ENCODE peak calls at places on chromosomes 5 and 9, in five cellular contexts. B is left lung; A is HepG2; G is IMR-90; C is CD4-positive, CD25-positive, alpha-beta regulatory T cell. T is an unnamed sample. For H3K9me3, the result is how much of the 10 kb centered on the place peaks cover.

GRCh38 chr5:114223866-114224265 is 138.0 kb upstream of the KCNN2 start:
- DNase-seq in B (no peak), G (no peak), C (peak), A (peak), T (no peak)

GRCh38 chr5:132419517-132420468 is 50.3 kb downstream of the SLC22A5 start:
- DNase-seq in C (peak), A (peak), G (peak), B (peak), T (peak)

GRCh38 chr9:18928711-18929110 is 104.3 kb downstream of the SAXO1 start:
- DNase-seq in A (no peak), C (no peak), G (peak), B (no peak), T (no peak)

GRCh38 chr5:21807953-21808352 is 1045.2 kb downstream of the CDH12 start:
- DNase-seq in C (no peak), B (no peak), G (peak), A (no peak), T (no peak)

GRCh38 chr5:118125687-118126086 is 862.7 kb downstream of the DTWD2 start:
- DNase-seq in A (no peak), B (no peak), C (no peak), G (no peak), T (no peak)

GRCh38 chr9:74609671-74610416 is 112.7 kb downstream of the RORB start:
- DNase-seq in B (no peak), C (no peak), G (no peak), A (no peak), T (no peak)

GRCh38 chr9:90919883-90920282 is 118.3 kb downstream of the SYK start:
- DNase-seq in A (no peak), G (no peak), C (no peak), B (no peak), T (no peak)

GRCh38 chr9:114011313-114011712 is 66.8 kb downstream of the AMBP start:
- DNase-seq in C (no peak), B (no peak), G (no peak), A (no peak), T (no peak)

GRCh38 chr9:99071313-99072039 is 33.4 kb upstream of the TGFBR1 start:
- DNase-seq in G (peak), B (no peak), A (no peak), C (no peak), T (no peak)

GRCh38 chr9:83266618-83267543 is 203.9 kb upstream of the RASEF start:
- DNase-seq in B (no peak), A (peak), G (no peak), C (no peak), T (no peak)

GRCh38 chr5:61251874-61252642 is 80.0 kb upstream of the ZSWIM6 start:
- DNase-seq in A (no peak), B (no peak), G (no peak), C (no peak), T (no peak)

GRCh38 chr5:56319281-56320242 is 86.4 kb upstream of the ANKRD55 start:
- DNase-seq in C (no peak), B (peak), A (peak), G (peak), T (no peak)

GRCh38 chr9:99896119-99896518 is 10.3 kb upstream of the STX17 start:
- DNase-seq in B (peak), A (no peak), G (no peak), C (no peak), T (no peak)

GRCh38 chr9:92496401-92496800 is 14.1 kb upstream of the ASPN start:
- DNase-seq in C (no peak), B (no peak), A (no peak), G (peak), T (no peak)

GRCh38 chr9:94128580-94128979 is 44.3 kb downstream of the PTPDC1 start:
- DNase-seq in B (no peak), G (no peak), A (no peak), C (no peak), T (no peak)

GRCh38 chr9:1400983-1401382 is 350.8 kb downstream of the DMRT2 start:
- DNase-seq in C (peak), B (no peak), G (no peak), A (no peak), T (no peak)

GRCh38 chr5:12016149-12016740 is 112.0 kb upstream of the CTNND2 start:
- DNase-seq in B (no peak), A (no peak), G (no peak), C (no peak), T (no peak)

GRCh38 chr9:12091865-12092527 is 601.2 kb upstream of the TYRP1 start:
- DNase-seq in A (no peak), C (no peak), G (no peak), B (no peak), T (no peak)

GRCh38 chr5:44389410-44389879 is at the start of gene FGF10:
- DNase-seq in C (no peak), G (no peak), A (no peak), B (peak), T (no peak)

GRCh38 chr5:153883829-153884228 is 154.9 kb downstream of the FAM114A2 start:
- DNase-seq in C (no peak), B (no peak), G (peak), A (no peak), T (no peak)

GRCh38 chr5:150209020-150209635 is 19.3 kb downstream of the SLC6A7 start:
- DNase-seq in A (no peak), G (peak), B (peak), C (no peak), T (no peak)

GRCh38 chr9:14080940-14081621 is 232.9 kb downstream of the NFIB start:
- DNase-seq in A (no peak), G (peak), C (no peak), B (no peak), T (no peak)

GRCh38 chr9:113594484-113595299 is 131.2 kb downstream of the RGS3 start:
- DNase-seq in C (no peak), A (no peak), G (no peak), B (peak), T (no peak)

GRCh38 chr5:38443390-38443789 is 113.1 kb downstream of the LIFR start:
- DNase-seq in G (no peak), B (no peak), C (no peak), A (peak), T (no peak)

GRCh38 chr5:81899123-81899522 is 72.7 kb upstream of the ATG10 start:
- DNase-seq in G (no peak), C (no peak), B (no peak), A (no peak), T (no peak)

GRCh38 chr9:94014066-94014654 is 59.0 kb upstream of the BARX1 start:
- DNase-seq in B (no peak), G (peak), C (peak), A (peak), T (no peak)

GRCh38 chr5:180868960-180869359 is 7.9 kb upstream of the ZFP62 start:
- DNase-seq in G (peak), B (peak), A (peak), C (peak), T (peak)

GRCh38 chr9:134699343-134699740 is 57.7 kb downstream of the COL5A1 start:
- DNase-seq in B (no peak), G (peak), A (no peak), C (no peak), T (no peak)

GRCh38 chr9:76542360-76542759 is 83.4 kb downstream of the GCNT1 start:
- DNase-seq in G (no peak), C (no peak), B (no peak), A (no peak), T (no peak)

GRCh38 chr5:157689942-157690689 is 18.8 kb downstream of the C5orf52 start:
- DNase-seq in B (no peak), A (no peak), C (peak), G (no peak), T (peak)

GRCh38 chr5:9787813-9788600 is 157.9 kb upstream of the TAS2R1 start:
- DNase-seq in G (no peak), C (no peak), A (no peak), B (no peak), T (no peak)

GRCh38 chr9:33375238-33375840 is 27.0 kb downstream of the AQP7 start:
- DNase-seq in C (peak), G (peak), A (no peak), B (no peak), T (no peak)

GRCh38 chr5:65830856-65831255 is 95.5 kb upstream of the ERBIN start:
- DNase-seq in G (no peak), A (no peak), B (no peak), C (no peak), T (no peak)

GRCh38 chr5:72525816-72526215 is 18.6 kb upstream of the ZNF366 start:
- DNase-seq in A (no peak), B (no peak), C (no peak), G (peak), T (no peak)

DNA sequence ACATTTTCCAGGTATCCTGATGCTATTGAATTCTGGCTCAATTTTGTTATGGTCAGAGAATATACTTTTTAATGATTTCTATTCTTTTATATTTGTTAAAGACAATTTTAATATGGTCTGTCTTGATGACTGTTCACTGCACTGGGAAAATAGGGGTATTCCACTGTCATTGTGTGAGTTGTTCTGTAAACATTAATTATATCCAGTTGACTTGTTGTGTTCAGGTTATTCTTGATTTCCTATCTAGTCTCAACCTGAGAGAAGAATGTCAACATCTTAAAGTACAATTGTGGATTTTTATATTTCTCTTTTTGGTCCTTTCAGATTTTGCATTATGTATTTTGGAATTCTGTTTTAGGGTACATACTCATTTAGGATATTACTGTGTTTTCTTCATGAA is 59.9 kb upstream of the EXOC3 start:
- DNase-seq in A (no peak), G (no peak), C (no peak), B (no peak), T (no peak)
- H3K9me3 ChIP-seq in A (under half), G (under half), C (under half), B (under half), T (under half)

GRCh38 chr5:141434006-141434405 is 3.7 kb downstream of the PCDHGA12 start:
- DNase-seq in B (no peak), G (peak), C (no peak), A (no peak), T (no peak)
- H3K9me3 ChIP-seq in B (under half), G (under half), C (under half), A (under half), T (under half)

GRCh38 chr9:137353223-137354152 is 51.4 kb upstream of the NRARP start:
- DNase-seq in A (no peak), B (no peak), C (no peak), G (no peak), T (no peak)

GRCh38 chr9:137354845-137355420 is 52.9 kb upstream of the NRARP start:
- DNase-seq in C (no peak), A (no peak), B (no peak), G (no peak), T (no peak)

GRCh38 chr9:137352511-137353222 is 50.6 kb upstream of the NRARP start:
- DNase-seq in G (no peak), C (no peak), A (no peak), B (no peak), T (no peak)

GRCh38 chr9:137355445-137356365 is 53.6 kb upstream of the NRARP start:
- DNase-seq in B (no peak), G (peak), A (no peak), C (no peak), T (no peak)

GRCh38 chr9:137354153-137354844 is 52.2 kb upstream of the NRARP start:
- DNase-seq in A (no peak), G (no peak), B (no peak), C (no peak), T (no peak)
- H3K9me3 ChIP-seq in A (under half), G (under half), B (under half), C (under half), T (under half)

GRCh38 chr5:120955795-120956194 is 491.7 kb downstream of the PRR16 start:
- DNase-seq in G (no peak), A (no peak), C (no peak), B (no peak), T (no peak)
- H3K9me3 ChIP-seq in G (under half), A (under half), C (under half), B (under half), T (under half)

GRCh38 chr5:141258948-141259347 is 13.8 kb downstream of the PCDHB15 start:
- DNase-seq in B (no peak), G (no peak), C (no peak), A (no peak), T (no peak)

GRCh38 chr5:141258464-141258863 is 13.3 kb downstream of the PCDHB15 start:
- DNase-seq in B (no peak), A (no peak), G (no peak), C (no peak), T (no peak)

GRCh38 chr5:141261238-141261546 is 16.0 kb downstream of the PCDHB15 start:
- DNase-seq in B (no peak), G (no peak), A (no peak), C (no peak), T (no peak)

GRCh38 chr5:141260458-141261237 is 15.5 kb downstream of the PCDHB15 start:
- DNase-seq in C (no peak), G (peak), A (no peak), B (no peak), T (no peak)
- H3K9me3 ChIP-seq in C (half or more), G (under half), A (half or more), B (under half), T (under half)

DNA sequence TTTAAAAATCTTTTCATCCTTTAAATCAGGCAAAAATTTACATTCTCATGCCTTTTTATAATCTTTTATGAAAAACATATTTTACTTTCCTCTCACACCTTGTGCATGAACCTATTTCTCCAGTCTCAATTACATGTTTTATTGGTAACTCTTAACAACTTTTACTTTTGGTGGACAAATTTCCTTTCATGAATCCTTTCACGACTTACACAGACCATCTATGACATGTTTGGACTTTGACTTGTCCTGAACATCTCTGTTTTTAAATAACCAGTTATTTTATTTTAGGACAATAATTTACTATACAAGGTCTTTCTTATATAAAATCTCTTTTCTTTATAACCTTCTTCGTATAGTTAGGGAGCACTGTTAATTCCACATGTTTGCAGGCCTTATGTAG is 26.5 kb upstream of the MTMR12 start:
- DNase-seq in A (no peak), G (peak), C (peak), B (no peak), T (no peak)
- H3K9me3 ChIP-seq in A (half or more), G (under half), C (under half), B (under half), T (under half)

GRCh38 chr5:164352695-164353094 is 847.3 kb downstream of the MAT2B start:
- DNase-seq in C (no peak), G (no peak), A (no peak), B (no peak), T (no peak)

GRCh38 chr5:164354138-164354751 is 848.8 kb downstream of the MAT2B start:
- DNase-seq in A (no peak), B (no peak), C (no peak), G (no peak), T (no peak)

GRCh38 chr5:164351245-164351834 is 845.9 kb downstream of the MAT2B start:
- DNase-seq in A (no peak), G (no peak), C (no peak), B (no peak), T (no peak)

GRCh38 chr5:164355267-164355830 is 849.9 kb downstream of the MAT2B start:
- DNase-seq in C (no peak), A (no peak), B (no peak), G (no peak), T (no peak)

DNA sequence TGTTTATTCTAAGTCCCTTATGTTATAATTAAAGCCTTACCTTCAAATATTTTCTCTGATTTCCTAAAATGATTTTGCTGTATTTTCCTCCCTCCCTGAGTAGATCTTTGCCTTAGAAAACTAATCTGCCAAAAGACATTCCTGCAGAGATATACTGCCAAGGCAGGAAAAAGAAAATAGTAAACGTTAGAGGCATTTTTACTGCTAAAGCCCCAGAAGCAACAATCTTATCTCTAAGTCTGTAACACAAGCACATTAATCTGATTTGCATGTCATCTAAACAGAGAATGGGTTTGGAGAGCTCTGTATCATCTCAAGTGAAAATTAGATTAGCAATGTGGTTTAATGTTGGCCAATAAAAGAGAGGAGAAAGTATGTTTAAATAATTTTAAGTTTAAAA is 847.7 kb downstream of the MAT2B start:
- DNase-seq in G (peak), C (no peak), A (no peak), B (no peak), T (no peak)
- H3K9me3 ChIP-seq in G (under half), C (under half), A (under half), B (under half), T (under half)

DNA sequence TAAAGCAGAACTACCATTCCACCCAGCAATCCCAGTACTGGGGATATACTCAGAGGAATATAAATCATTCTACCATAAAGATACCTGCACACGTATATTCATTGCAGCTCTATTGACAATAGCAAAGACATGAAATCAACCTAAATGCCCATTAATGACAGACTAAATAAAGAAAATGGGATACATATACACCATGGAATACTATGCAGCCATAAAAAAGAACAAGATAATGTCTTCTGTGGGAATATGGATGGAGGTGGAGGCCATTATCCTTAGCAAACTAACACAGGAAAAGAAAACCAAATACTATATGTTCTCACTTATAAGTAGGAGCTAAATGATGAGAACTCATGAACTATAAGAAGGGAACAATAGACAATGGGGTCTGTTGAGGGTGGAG is 12.5 kb downstream of the HAPLN1 start:
- DNase-seq in G (no peak), B (no peak), A (no peak), C (no peak), T (no peak)
- H3K9me3 ChIP-seq in G (under half), B (under half), A (under half), C (under half), T (under half)

GRCh38 chr5:141389153-141390042 is 1.9 kb downstream of the PCDHGB4 start:
- DNase-seq in G (no peak), A (no peak), B (no peak), C (no peak), T (no peak)

GRCh38 chr5:141393267-141393666 is 834 bp downstream of the PCDHGA8 start:
- DNase-seq in B (no peak), A (no peak), G (no peak), C (no peak), T (no peak)

GRCh38 chr5:141384471-141385267 is 2.1 kb downstream of the PCDHGA7 start:
- DNase-seq in C (no peak), B (no peak), G (no peak), A (no peak), T (no peak)

GRCh38 chr5:141392429-141393198 is at the start of gene PCDHGA8:
- DNase-seq in A (no peak), B (no peak), C (no peak), G (peak), T (no peak)

GRCh38 chr5:141388661-141389060 is 1.2 kb downstream of the PCDHGB4 start:
- DNase-seq in G (no peak), A (no peak), C (no peak), B (no peak), T (no peak)
- H3K9me3 ChIP-seq in G (under half), A (under half), C (under half), B (under half), T (under half)

T was measured in T-helper 17 cell.